ENCODE peak calls at places on chromosomes 5 and 9, in five cellular contexts. A is T-helper 17 cell, X is SJSA1, S is transverse colon, O is neuronal stem cell. Q is an unnamed sample.

GRCh38 chr5:77957931-77958476 is 181.9 kb upstream of the TBCA start:
- DNase-seq in S (no peak), O (peak; percentile 70), A (no peak), X (no peak), Q (no peak)

GRCh38 chr5:55324815-55325418 is 17.1 kb downstream of the MTREX start:
- DNase-seq in O (no peak), X (no peak), S (no peak), A (no peak), Q (no peak)

GRCh38 chr9:107316795-107317661 is 33.9 kb downstream of the RAD23B start:
- DNase-seq in O (peak; percentile 49), S (no peak), A (no peak), X (no peak), Q (no peak)

GRCh38 chr5:119174578-119175163 is 103.8 kb downstream of the DMXL1 start:
- DNase-seq in S (no peak), O (no peak), A (no peak), X (no peak), Q (no peak)

GRCh38 chr5:157198277-157199058 is 17.8 kb downstream of the ITK start:
- DNase-seq in X (no peak), A (no peak), O (no peak), S (peak; percentile 30), Q (no peak)

GRCh38 chr9:11374961-11375360 is 762.2 kb upstream of the PTPRD start:
- DNase-seq in X (no peak), A (no peak), O (peak; percentile 1), S (no peak), Q (no peak)

GRCh38 chr5:150107909-150108447 is 21.6 kb upstream of the CSF1R start:
- DNase-seq in O (no peak), X (no peak), A (no peak), S (no peak), Q (no peak)

GRCh38 chr5:102778478-102778877 is 23.4 kb downstream of the PAM start:
- DNase-seq in X (peak; percentile 51), O (no peak), S (no peak), A (no peak), Q (no peak)

GRCh38 chr9:93119953-93120845 is 13.9 kb downstream of the NINJ1 start:
- DNase-seq in S (peak; percentile 85), A (peak; percentile 16), O (no peak), X (peak; percentile 84), Q (peak; percentile 93)

GRCh38 chr9:111298831-111299603 is 31.0 kb downstream of the OR2K2 start:
- DNase-seq in O (peak; percentile 36), S (peak; percentile 11), X (peak; percentile 41), A (no peak), Q (peak; percentile 81)

GRCh38 chr5:52948418-52949076 is 40.6 kb upstream of the ITGA2 start:
- DNase-seq in S (peak; percentile 69), X (peak; percentile 91), O (peak; percentile 50), A (peak; percentile 41), Q (no peak)

GRCh38 chr9:4713849-4714248 is 27.2 kb downstream of the AK3 start:
- DNase-seq in X (no peak), S (no peak), O (no peak), A (no peak), Q (no peak)

GRCh38 chr5:141382469-141383294 is at the start of gene PCDHGA7:
- DNase-seq in A (no peak), O (no peak), S (no peak), X (no peak), Q (no peak)

DNA sequence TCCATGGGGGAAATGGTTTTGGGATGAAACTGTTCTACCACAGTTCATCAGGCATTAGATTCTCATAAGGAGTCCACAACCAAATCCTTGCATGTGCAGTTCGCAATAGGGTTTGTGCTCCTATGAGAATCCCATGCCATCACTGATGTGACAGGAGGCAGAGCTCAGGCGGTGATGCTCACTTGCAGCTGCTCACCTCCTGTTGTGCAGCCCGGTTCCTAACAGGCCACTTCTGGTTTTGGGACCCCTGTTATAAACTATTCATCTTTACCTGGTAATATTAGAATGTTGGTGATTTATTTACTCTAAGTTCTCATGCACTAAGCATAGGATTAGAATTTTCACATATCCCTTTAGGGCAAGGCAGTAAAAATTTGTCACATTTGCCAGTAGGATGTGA is 122.3 kb downstream of the CDC42SE2 start:
- DNase-seq in O (no peak), S (no peak), A (no peak), X (no peak), Q (no peak)
- H3K9me3 ChIP-seq in O (no peaks in the 10 kb centered on the region), S (no peaks in the 10 kb centered on the region), A (no peaks in the 10 kb centered on the region), X (no peaks in the 10 kb centered on the region), Q (no peaks in the 10 kb centered on the region)

GRCh38 chr5:97525780-97526179 is 342.7 kb upstream of the RIOK2 start:
- DNase-seq in S (no peak), X (no peak), O (no peak), A (no peak), Q (no peak)

GRCh38 chr5:97531549-97531948 is 348.5 kb upstream of the RIOK2 start:
- DNase-seq in A (no peak), S (no peak), X (no peak), O (no peak), Q (no peak)

GRCh38 chr5:97529354-97529753 is 346.3 kb upstream of the RIOK2 start:
- DNase-seq in S (no peak), A (no peak), O (no peak), X (no peak), Q (no peak)

GRCh38 chr5:97534166-97534565 is 351.1 kb upstream of the RIOK2 start:
- DNase-seq in A (no peak), S (peak; percentile 26), X (peak; percentile 52), O (peak; percentile 9), Q (no peak)

DNA sequence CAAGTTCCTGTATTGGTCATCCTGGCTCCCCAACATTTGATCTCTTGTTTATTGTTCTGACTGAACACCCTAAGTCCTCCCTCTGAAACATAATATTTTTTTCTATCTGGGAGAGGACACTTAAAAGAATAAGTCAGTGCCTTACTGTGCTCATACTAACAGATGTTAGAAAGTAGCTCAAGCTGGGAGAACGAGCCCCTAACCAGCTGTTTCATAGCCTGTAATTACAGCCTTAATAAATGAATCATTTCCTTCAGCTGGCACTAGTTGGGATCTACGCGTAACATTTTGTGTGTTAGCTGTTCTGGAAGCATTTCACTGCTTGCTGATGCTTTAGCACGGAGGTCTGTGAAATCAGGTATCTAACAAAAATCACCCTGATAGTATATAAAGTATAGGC is 345.9 kb upstream of the RIOK2 start:
- DNase-seq in S (no peak), A (no peak), X (no peak), O (no peak), Q (no peak)
- H3K9me3 ChIP-seq in S (no peaks in the 10 kb centered on the region), A (no peaks in the 10 kb centered on the region), X (peaks cover 4% of the 10 kb centered on the region), O (no peaks in the 10 kb centered on the region), Q (no peaks in the 10 kb centered on the region)

GRCh38 chr5:124210106-124210918 is 536.1 kb downstream of the ZNF608 start:
- DNase-seq in O (no peak), A (no peak), X (no peak), S (no peak), Q (no peak)

GRCh38 chr5:124203308-124203707 is 543.1 kb downstream of the ZNF608 start:
- DNase-seq in O (no peak), X (no peak), S (no peak), A (no peak), Q (no peak)

GRCh38 chr5:124207118-124207517 is 539.3 kb downstream of the ZNF608 start:
- DNase-seq in S (no peak), X (no peak), O (no peak), A (no peak), Q (no peak)

DNA sequence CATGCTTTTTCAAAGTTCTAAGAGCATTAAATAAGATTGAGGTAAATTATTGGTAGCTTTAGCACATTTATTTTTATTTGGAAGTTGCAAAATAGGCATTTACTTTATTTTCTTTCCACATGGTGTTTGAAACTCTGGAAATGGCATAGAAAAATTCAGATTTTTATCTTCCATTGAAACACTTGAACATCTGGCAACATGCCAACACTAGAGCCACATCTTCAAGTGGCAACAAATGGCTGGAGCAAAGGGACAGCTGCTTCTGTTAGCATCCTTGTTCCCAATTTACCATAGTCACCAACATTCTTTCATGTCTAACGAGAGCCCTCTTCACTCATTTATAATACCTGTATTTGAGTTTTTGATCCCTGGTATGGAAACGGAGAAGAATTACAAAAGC is 539.9 kb downstream of the ZNF608 start:
- DNase-seq in O (no peak), X (no peak), S (no peak), A (no peak), Q (no peak)
- H3K9me3 ChIP-seq in O (peaks cover 6% of the 10 kb centered on the region), X (peaks cover 10% of the 10 kb centered on the region), S (peaks cover 10% of the 10 kb centered on the region), A (no peaks in the 10 kb centered on the region), Q (peaks cover 5% of the 10 kb centered on the region)

DNA sequence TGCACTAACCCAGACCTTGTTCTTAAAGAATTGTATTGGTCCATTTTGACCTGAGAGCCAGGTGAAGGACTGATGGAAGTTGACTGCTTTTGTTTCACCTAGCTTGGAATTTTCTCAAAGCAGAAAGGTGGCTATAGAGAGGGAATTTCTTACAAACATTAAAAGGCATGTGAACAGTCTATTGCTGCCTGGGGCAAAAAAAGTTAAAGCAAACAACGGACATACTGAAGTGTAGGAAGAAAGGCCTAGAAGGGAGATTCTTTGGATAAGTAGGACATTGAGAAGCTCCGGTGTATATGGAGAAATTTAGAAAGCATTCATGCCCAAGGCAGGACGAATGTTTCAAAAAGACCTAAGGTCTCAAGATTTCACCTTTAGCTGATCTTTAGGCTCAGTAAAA is 11.7 kb downstream of the CATSPER3 start:
- DNase-seq in X (no peak), A (no peak), O (no peak), S (no peak), Q (no peak)
- H3K9me3 ChIP-seq in X (peaks cover 13% of the 10 kb centered on the region), A (peaks cover 4% of the 10 kb centered on the region), O (peaks cover 5% of the 10 kb centered on the region), S (peaks cover 22% of the 10 kb centered on the region), Q (peaks cover 39% of the 10 kb centered on the region)